ENCODE peak calls at places on chromosomes 13 and 19, in four cellular contexts. O, C, E and Q are unnamed samples.

GRCh38 chr19:49398931-49399330 is 10.9 kb downstream of the KASH5 start:
- DNase-seq in O (no peak), C (no peak), E (no peak), Q (no peak)

GRCh38 chr19:35444735-35445134 is 3.3 kb upstream of the FFAR2 start:
- DNase-seq in O (no peak), C (no peak), E (no peak), Q (peak)

GRCh38 chr13:86298741-86299140 is 499.5 kb upstream of the SLITRK6 start:
- DNase-seq in O (no peak), C (no peak), E (no peak), Q (no peak)

GRCh38 chr13:105165449-105166125 is 1369.9 kb downstream of the EFNB2 start:
- DNase-seq in O (no peak), C (no peak), E (no peak), Q (no peak)

GRCh38 chr13:87889241-87889640 is 218.1 kb downstream of the SLITRK5 start:
- DNase-seq in O (no peak), C (no peak), E (no peak), Q (no peak)

GRCh38 chr19:54319049-54319448 is 6.1 kb upstream of the LILRA5 start:
- DNase-seq in O (no peak), C (no peak), E (no peak), Q (no peak)

GRCh38 chr13:88189724-88190123 is 518.6 kb downstream of the SLITRK5 start:
- DNase-seq in O (no peak), C (no peak), E (no peak), Q (no peak)

GRCh38 chr13:114027046-114027760 is 53.3 kb upstream of the C13orf46 start:
- DNase-seq in O (no peak), C (no peak), E (peak), Q (no peak)

GRCh38 chr13:27455331-27455855 is 5.0 kb upstream of the MTIF3 start:
- DNase-seq in O (no peak), C (no peak), E (no peak), Q (peak)

GRCh38 chr13:98478134-98479129 is 98.5 kb downstream of the STK24 start:
- DNase-seq in O (peak), C (no peak), E (no peak), Q (peak)

GRCh38 chr19:13839938-13840750 is 36.8 kb upstream of the NANOS3 start:
- DNase-seq in O (peak), C (no peak), E (peak), Q (peak)

GRCh38 chr19:51018745-51019543 is 565 bp downstream of the KLK10 start:
- DNase-seq in O (no peak), C (no peak), E (no peak), Q (no peak)

GRCh38 chr19:34044011-34044410 is 128.3 kb upstream of the LSM14A start:
- DNase-seq in O (no peak), C (no peak), E (no peak), Q (no peak)

GRCh38 chr19:17602217-17602616 is 46.8 kb downstream of the COLGALT1 start:
- DNase-seq in O (no peak), C (no peak), E (no peak), Q (no peak)

GRCh38 chr19:22545751-22546150 is 88.4 kb upstream of the ZNF492 start:
- DNase-seq in O (peak), C (no peak), E (no peak), Q (peak)

GRCh38 chr13:77752512-77753069 is 55.1 kb downstream of the SLAIN1 start:
- DNase-seq in O (no peak), C (no peak), E (no peak), Q (no peak)

GRCh38 chr19:5246554-5247155 is 94.0 kb downstream of the PTPRS start:
- DNase-seq in O (no peak), C (no peak), E (no peak), Q (peak)

GRCh38 chr19:2341987-2342386 is 13.5 kb downstream of the SPPL2B start:
- DNase-seq in O (no peak), C (no peak), E (no peak), Q (no peak)

GRCh38 chr13:109652536-109652935 is 133.8 kb downstream of the IRS2 start:
- DNase-seq in O (no peak), C (no peak), E (no peak), Q (no peak)

GRCh38 chr19:898663-899062 is 5.4 kb downstream of the RNU6-9 start:
- DNase-seq in O (no peak), C (no peak), E (no peak), Q (peak)

GRCh38 chr13:114212096-114212495 is 22.6 kb upstream of the CDC16 start:
- DNase-seq in O (peak), C (no peak), E (no peak), Q (peak)

GRCh38 chr19:18494267-18494607 is 27.6 kb downstream of the ELL start:
- DNase-seq in O (no peak), C (no peak), E (no peak), Q (no peak)

GRCh38 chr13:31234729-31235128 is 35.0 kb downstream of the B3GLCT start:
- DNase-seq in O (peak), C (no peak), E (no peak), Q (no peak)

GRCh38 chr19:7856679-7857663 is 17.2 kb downstream of the PRR36 start:
- DNase-seq in O (no peak), C (no peak), E (no peak), Q (no peak)

GRCh38 chr19:47305309-47305751 is 4.3 kb upstream of the C5AR1 start:
- DNase-seq in O (peak), C (peak), E (peak), Q (peak)

GRCh38 chr13:94706854-94707399 is 5.4 kb downstream of the SOX21 start:
- DNase-seq in O (no peak), C (no peak), E (no peak), Q (no peak)

GRCh38 chr19:4909897-4910593 is 744 bp downstream of the UHRF1 start:
- DNase-seq in O (peak), C (peak), E (peak), Q (peak)

GRCh38 chr13:26050568-26051230 is 1.1 kb downstream of the SHISA2 start:
- DNase-seq in O (no peak), C (peak), E (no peak), Q (peak)

GRCh38 chr19:4851551-4852290 is 15.7 kb downstream of the PLIN3 start:
- DNase-seq in O (peak), C (peak), E (peak), Q (peak)

GRCh38 chr13:111123221-111123620 is 8.1 kb downstream of the ARHGEF7 start:
- DNase-seq in O (no peak), C (no peak), E (no peak), Q (no peak)

GRCh38 chr19:57171551-57172081 is 4.3 kb upstream of the DUXA start:
- DNase-seq in O (peak), C (no peak), E (no peak), Q (peak)

GRCh38 chr19:12137541-12137940 is 2.6 kb downstream of the ZNF20 start:
- DNase-seq in O (peak), C (no peak), E (no peak), Q (peak)

GRCh38 chr19:18775586-18776287 is 15.4 kb downstream of the COMP start:
- DNase-seq in O (peak), C (no peak), E (no peak), Q (no peak)

GRCh38 chr19:51227324-51227723 is 2.4 kb downstream of the CD33 start:
- DNase-seq in O (no peak), C (no peak), E (no peak), Q (no peak)

GRCh38 chr13:98214008-98214643 is 37.1 kb upstream of the RNF113B start:
- DNase-seq in O (peak), C (no peak), E (no peak), Q (no peak)

GRCh38 chr13:113582841-113583631 is 1.5 kb upstream of the TFDP1 start:
- DNase-seq in O (no peak), C (peak), E (peak), Q (no peak)

GRCh38 chr19:53511933-53512374 is 26.0 kb upstream of the ZNF331 start:
- DNase-seq in O (peak), C (no peak), E (no peak), Q (peak)

GRCh38 chr13:40340368-40341085 is 325.9 kb downstream of the FOXO1 start:
- DNase-seq in O (peak), C (no peak), E (no peak), Q (no peak)

GRCh38 chr19:18520848-18521691 is 800 bp downstream of the ELL start:
- DNase-seq in O (no peak), C (no peak), E (peak), Q (peak)

GRCh38 chr19:37990362-37990761 is 83.4 kb downstream of the SIPA1L3 start:
- DNase-seq in O (peak), C (no peak), E (no peak), Q (no peak)
- TF ChIP-seq CTCF in O (peak), C (no peak), E (no peak), Q (no peak)

DNA sequence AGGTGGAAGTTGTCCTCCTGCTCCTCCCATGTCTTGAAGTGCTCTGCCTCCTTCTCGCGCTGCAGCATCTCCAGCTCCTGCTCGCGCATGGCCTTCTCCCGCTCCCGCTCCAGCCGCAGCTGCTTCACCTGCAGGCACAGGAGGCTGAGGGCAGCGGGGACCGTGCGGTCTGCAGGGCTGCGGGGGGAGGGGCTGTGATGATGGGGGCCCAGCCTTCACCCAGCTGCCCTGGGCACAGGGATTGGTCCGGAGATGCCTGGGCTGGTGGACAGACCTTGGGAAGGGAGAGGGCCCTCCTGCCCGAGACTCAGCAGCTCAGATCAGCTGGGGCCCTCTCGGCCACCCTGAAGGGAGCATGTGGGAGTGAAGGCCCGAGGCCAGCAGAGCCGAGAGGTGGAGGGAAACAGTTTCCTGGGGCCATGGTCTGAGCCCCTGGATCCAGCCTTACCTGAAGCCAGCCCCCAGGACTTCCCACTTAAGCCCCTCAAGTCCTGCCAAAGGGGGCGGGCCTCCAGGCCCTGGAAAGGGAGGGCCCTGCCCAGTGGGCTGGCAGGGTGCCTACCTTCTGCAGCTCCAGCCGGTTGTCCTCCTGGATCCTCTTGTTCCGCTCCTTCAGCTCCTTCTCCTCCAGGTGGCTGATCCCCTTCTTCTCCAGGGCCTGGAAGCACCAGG is 6.3 kb downstream of the CACTIN start:
- DNase-seq in O (no peak), C (no peak), E (no peak), Q (no peak)
- TF ChIP-seq CTCF in O (no peak), C (no peak), E (no peak), Q (no peak)

GRCh38 chr13:45267215-45267614 is 66.4 kb upstream of the KCTD4 start:
- DNase-seq in O (no peak), C (no peak), E (no peak), Q (no peak)

GRCh38 chr13:45269204-45269603 is 68.4 kb upstream of the KCTD4 start:
- DNase-seq in O (peak), C (no peak), E (no peak), Q (no peak)
- TF ChIP-seq CTCF in O (no peak), C (no peak), E (no peak), Q (no peak)

DNA sequence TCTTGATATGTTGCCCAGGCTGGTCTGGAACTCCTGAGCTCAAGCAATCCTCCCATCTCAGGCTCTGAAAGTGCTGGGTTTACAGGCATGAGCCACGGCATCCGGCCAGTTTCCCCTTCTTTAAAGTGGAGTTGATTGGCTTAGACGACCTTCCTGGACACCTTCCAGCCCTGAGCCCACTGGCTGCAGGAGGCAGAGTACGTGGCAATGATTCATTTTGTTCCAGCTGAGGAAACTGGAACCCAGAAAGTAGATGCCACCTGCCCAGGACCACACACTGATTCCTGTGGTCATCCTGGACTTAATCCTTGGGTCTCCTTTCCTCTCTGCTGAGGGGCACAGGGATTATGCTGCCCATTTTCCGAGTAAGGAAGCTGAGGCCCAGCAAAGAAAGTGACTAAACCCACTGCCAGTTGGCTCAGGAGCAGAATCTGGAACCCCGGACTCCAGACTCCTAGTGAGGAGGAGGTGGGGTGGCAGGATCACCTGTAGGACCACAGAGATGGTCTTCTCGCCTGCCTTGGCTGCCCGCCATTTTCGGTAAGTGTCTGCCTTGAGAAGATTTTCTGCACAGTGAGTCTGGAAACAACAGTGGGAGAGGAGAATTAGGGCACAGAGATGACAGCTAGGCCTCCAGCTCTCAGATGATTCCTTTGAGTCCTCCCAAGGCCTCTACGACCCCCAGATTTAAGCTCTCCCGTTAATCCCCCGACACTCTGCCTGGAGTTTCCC is 737 bp downstream of the XRCC1 start:
- DNase-seq in O (no peak), C (no peak), E (no peak), Q (no peak)
- TF ChIP-seq CTCF in O (no peak), C (no peak), E (no peak), Q (no peak)